ENCODE peak calls at places on chromosome 20, in seven cellular contexts. R, Y, H, I, T, N and J are unnamed samples.

GRCh38 chr20:16526433-16527380 is 46.5 kb downstream of the KIF16B start:
- DNase-seq in R (no peak), Y (no peak), H (no peak), I (no peak), T (no peak), N (no peak), J (no peak)

GRCh38 chr20:57211949-57212889 is 54.2 kb downstream of the BMP7 start:
- DNase-seq in R (no peak), Y (peak), H (no peak), I (peak), T (peak), N (no peak), J (peak)

GRCh38 chr20:50982372-50982771 is 23.8 kb downstream of the MOCS3 start:
- DNase-seq in R (peak), Y (no peak), H (no peak), I (peak), T (peak), N (no peak), J (no peak)

GRCh38 chr20:43409041-43409913 is 48.4 kb upstream of the SRSF6 start:
- DNase-seq in R (peak), Y (no peak), H (no peak), I (peak), T (peak), N (no peak), J (peak)

GRCh38 chr20:64076061-64076997 is 3.0 kb downstream of the RGS19 start:
- DNase-seq in R (no peak), Y (no peak), H (no peak), I (no peak), T (no peak), N (no peak), J (no peak)

GRCh38 chr20:46936415-46937139 is 41.9 kb downstream of the EYA2 start:
- DNase-seq in R (no peak), Y (no peak), H (no peak), I (no peak), T (no peak), N (no peak), J (no peak)

GRCh38 chr20:51594999-51595532 is 52.5 kb upstream of the NFATC2 start:
- DNase-seq in R (peak), Y (peak), H (peak), I (peak), T (peak), N (peak), J (peak)

GRCh38 chr20:61628901-61629300 is 376.8 kb downstream of the CDH4 start:
- DNase-seq in R (no peak), Y (no peak), H (no peak), I (no peak), T (peak), N (no peak), J (no peak)

GRCh38 chr20:38175221-38176030 is 10.4 kb upstream of the TGM2 start:
- DNase-seq in R (no peak), Y (no peak), H (no peak), I (no peak), T (no peak), N (no peak), J (no peak)

GRCh38 chr20:33373735-33374605 is 27.3 kb downstream of the CDK5RAP1 start:
- DNase-seq in R (peak), Y (peak), H (no peak), I (no peak), T (no peak), N (no peak), J (no peak)